ENCODE peak calls at places on chromosome 22, in five cellular contexts. T, C, A, O and S are unnamed samples.

GRCh38 chr22:40024201-40025061 is 29.7 kb downstream of the FAM83F start:
- DNase-seq in T (peak; percentile 21), C (peak; percentile 41), O (peak; percentile 80), A (peak; percentile 66), S (no peak)

GRCh38 chr22:50361688-50362087 is 18.6 kb downstream of the PPP6R2 start:
- DNase-seq in C (no peak), O (no peak), T (no peak), A (no peak), S (no peak)

GRCh38 chr22:49724030-49724892 is 103.4 kb downstream of the BRD1 start:
- DNase-seq in T (no peak), A (no peak), C (peak; percentile 23), O (no peak), S (peak; percentile 44)

GRCh38 chr22:36303874-36304273 is 50.9 kb downstream of the APOL1 start:
- DNase-seq in O (no peak), C (no peak), A (no peak), T (no peak), S (no peak)

GRCh38 chr22:23580586-23581251 is 629 bp upstream of the IGLL1 start:
- DNase-seq in O (no peak), A (no peak), C (no peak), T (no peak), S (no peak)

GRCh38 chr22:18110944-18111758 is 542 bp downstream of the TUBA8 start:
- DNase-seq in T (no peak), A (no peak), O (no peak), C (no peak), S (no peak)

GRCh38 chr22:22235564-22235963 is 9.0 kb upstream of the VPREB1 start:
- DNase-seq in T (no peak), C (peak; percentile 22), O (no peak), A (peak; percentile 26), S (no peak)

GRCh38 chr22:20517422-20517821 is 10.0 kb downstream of the MED15 start:
- DNase-seq in C (no peak), O (no peak), T (no peak), A (no peak), S (no peak)

GRCh38 chr22:42895541-42895981 is 38.5 kb upstream of the ARFGAP3 start:
- DNase-seq in T (no peak), A (no peak), C (no peak), O (no peak), S (no peak)

GRCh38 chr22:29112680-29113079 is 39.8 kb downstream of the KREMEN1 start:
- DNase-seq in T (no peak), A (no peak), O (no peak), C (no peak), S (no peak)

GRCh38 chr22:43100223-43100622 is 10.3 kb upstream of the BIK start:
- DNase-seq in C (no peak), T (no peak), A (no peak), O (no peak), S (no peak)

GRCh38 chr22:30813936-30814335 is 119.3 kb downstream of the OSBP2 start:
- DNase-seq in C (no peak), A (no peak), T (no peak), O (no peak), S (no peak)

DNA sequence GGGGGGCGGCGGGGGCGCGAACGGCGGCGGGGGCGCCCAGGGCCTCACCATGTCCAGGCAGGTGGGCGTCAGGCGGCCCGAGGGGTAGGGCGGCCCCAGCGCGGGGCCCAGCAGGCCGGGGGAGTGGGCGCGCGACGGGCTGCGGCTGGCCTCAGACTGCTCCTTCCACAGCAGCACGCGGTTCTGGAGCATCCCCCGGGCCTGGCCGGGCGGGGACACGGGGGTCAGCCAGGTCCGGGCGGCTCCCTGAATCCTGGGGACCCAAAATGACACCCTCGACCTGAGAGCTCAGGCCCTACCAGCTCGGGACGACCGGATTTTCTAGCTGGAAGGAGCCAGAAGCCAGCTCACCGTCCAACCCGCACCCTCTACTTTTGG is 5.5 kb upstream of the SLC16A8 start:
- DNase-seq in A (no peak), O (no peak), T (no peak), C (no peak), S (no peak)
- H3K4me3 ChIP-seq in A (no peak overlapping the region), O (peak overlapping the region; percentile 42), T (no peak overlapping the region), C (no peak overlapping the region), S (peak overlapping the region; percentile 43)

DNA sequence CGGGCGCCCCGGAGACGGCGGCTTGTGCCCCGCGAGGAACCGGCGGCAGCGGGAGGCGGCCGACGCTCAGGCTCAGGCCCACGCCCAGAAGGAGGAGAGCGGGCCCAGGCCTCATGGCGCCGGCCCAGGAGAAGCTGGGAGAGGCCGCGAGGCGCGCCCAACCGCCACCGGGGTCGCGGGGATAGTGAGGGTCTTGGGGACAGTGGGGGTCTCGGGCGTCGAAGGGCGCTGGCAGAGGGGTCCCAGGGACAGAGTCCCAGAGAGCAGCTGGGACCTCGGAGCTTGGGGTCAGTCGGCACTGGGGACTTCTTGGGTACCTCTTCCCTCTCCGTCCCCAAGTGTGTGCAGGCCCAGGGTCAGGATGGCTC is at the start of gene PKDREJ:
- DNase-seq in A (no peak), C (no peak), T (no peak), O (no peak), S (no peak)
- H3K4me3 ChIP-seq in A (no peak within 1 kb of the TSS), C (no peak within 1 kb of the TSS), T (no peak within 1 kb of the TSS), O (peak within 1 kb of the TSS; percentile 46), S (peak within 1 kb of the TSS; percentile 15)

GRCh38 chr22:26168199-26168915 is 905 bp upstream of the SEZ6L start:
- DNase-seq in O (no peak), C (no peak), T (no peak), A (no peak), S (no peak)

GRCh38 chr22:26164174-26164573 is 5.1 kb upstream of the SEZ6L start:
- DNase-seq in C (no peak), O (no peak), A (no peak), T (no peak), S (no peak)

GRCh38 chr22:26159886-26160285 is 9.4 kb upstream of the SEZ6L start:
- DNase-seq in A (no peak), T (no peak), C (no peak), O (no peak), S (no peak)

GRCh38 chr22:26161746-26162145 is 7.5 kb upstream of the SEZ6L start:
- DNase-seq in O (no peak), T (no peak), C (no peak), A (no peak), S (no peak)

GRCh38 chr22:26162961-26163360 is 6.3 kb upstream of the SEZ6L start:
- DNase-seq in C (no peak), O (no peak), A (no peak), T (no peak), S (no peak)
- H3K4me3 ChIP-seq in C (no peak overlapping the region), O (no peak overlapping the region), A (no peak overlapping the region), T (no peak overlapping the region), S (no peak overlapping the region)

GRCh38 chr22:26564181-26564580 is 25.8 kb downstream of the TPST2 start:
- DNase-seq in A (no peak), O (no peak), T (no peak), C (no peak), S (peak; percentile 52)
- H3K4me3 ChIP-seq in A (no peak overlapping the region), O (no peak overlapping the region), T (no peak overlapping the region), C (no peak overlapping the region), S (no peak overlapping the region)

DNA sequence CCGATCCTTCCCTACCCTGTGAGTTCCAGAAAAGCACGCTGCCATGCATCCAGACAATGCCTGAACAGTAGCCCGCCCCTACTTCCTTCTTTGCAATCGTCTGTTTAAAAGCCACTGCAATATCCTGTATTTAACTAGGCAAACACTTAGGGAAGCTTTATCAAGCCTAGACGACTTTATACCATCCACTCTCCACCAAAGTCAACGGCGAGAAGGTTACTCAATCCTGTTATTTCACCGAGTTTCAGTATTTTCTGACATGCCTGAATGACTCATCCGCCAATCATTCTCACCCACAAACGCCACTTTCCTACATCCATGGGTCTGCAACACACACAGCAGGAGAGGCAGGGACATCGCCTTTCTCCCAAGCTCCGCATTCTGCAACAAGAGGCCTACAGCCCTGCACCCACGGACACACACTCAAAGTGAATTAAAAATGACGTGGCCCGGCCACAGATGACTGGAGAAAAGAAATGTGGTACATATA is 9.3 kb downstream of the CELSR1 start:
- DNase-seq in O (no peak), T (no peak), C (no peak), A (peak; percentile 73), S (no peak)
- H3K4me3 ChIP-seq in O (no peak overlapping the region), T (no peak overlapping the region), C (no peak overlapping the region), A (no peak overlapping the region), S (no peak overlapping the region)

GRCh38 chr22:38249301-38249700 is 23.5 kb downstream of the TMEM184B start:
- DNase-seq in T (no peak), A (no peak), C (no peak), O (no peak), S (no peak)

GRCh38 chr22:38248280-38248679 is 24.5 kb downstream of the TMEM184B start:
- DNase-seq in T (no peak), A (no peak), O (no peak), C (no peak), S (no peak)

GRCh38 chr22:38250642-38251354 is 22.0 kb downstream of the TMEM184B start:
- DNase-seq in O (no peak), C (no peak), T (no peak), A (no peak), S (no peak)

GRCh38 chr22:38251355-38251720 is 21.5 kb downstream of the TMEM184B start:
- DNase-seq in T (no peak), A (no peak), C (no peak), O (peak; percentile 74), S (no peak)

GRCh38 chr22:38249803-38250641 is 22.8 kb downstream of the TMEM184B start:
- DNase-seq in C (no peak), T (no peak), A (no peak), O (no peak), S (no peak)
- H3K4me3 ChIP-seq in C (no peak overlapping the region), T (no peak overlapping the region), A (no peak overlapping the region), O (no peak overlapping the region), S (no peak overlapping the region)

DNA sequence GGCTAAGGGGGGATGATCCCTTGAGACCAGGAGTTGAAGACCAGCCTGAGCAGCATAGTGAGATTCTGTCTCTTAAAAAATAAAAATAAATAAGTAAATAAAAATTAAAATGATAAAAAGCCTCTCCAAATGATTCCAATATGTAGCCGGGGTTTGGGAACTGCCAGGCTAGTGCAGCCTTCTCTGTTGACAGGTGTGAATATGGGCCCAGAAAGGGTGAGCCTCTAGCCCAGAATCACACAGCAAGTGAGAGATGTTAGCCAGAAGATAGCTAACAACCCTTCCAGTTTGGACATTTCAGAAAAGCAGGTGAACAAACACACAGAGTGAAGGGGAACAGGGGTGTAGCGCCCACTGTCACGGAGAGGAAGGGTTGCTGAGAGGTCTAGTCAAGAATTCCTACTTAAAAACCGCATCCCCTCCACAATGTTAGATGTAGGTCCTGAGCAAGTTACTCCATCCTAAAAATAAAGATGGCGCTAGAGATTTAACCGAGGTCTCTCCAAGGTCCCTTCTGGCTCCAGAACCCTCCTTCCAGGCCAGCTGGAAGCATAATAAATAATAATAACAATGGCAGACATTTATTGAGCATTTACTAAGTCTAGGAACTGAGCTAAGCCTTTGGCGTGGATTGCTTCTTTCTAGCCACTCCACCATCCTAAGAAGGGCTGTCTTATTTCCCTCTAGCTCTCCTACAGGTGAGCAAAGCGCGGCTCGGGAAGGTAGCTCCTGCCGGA is 51.6 kb downstream of the CYTH4 start:
- DNase-seq in A (no peak), C (no peak), O (no peak), T (no peak), S (no peak)
- H3K4me3 ChIP-seq in A (no peak overlapping the region), C (no peak overlapping the region), O (no peak overlapping the region), T (no peak overlapping the region), S (no peak overlapping the region)